ENCODE peak calls at places on chromosomes 3 and 15, in six cellular contexts. One of them, this sample, is unnamed.

GRCh38 chr15:65804252-65804931 is 12.3 kb upstream of the DENND4A start:
- DNase-seq in GM23338: no peak
- DNase-seq in spleen: no peak
- DNase-seq in AG10803: peak
- DNase-seq in fibroblast of pulmonary artery: peak
- DNase-seq in uterus: no peak
- DNase-seq in this sample: peak

GRCh38 chr3:184261270-184262165 is at the start of gene CAMK2N2:
- DNase-seq in GM23338: peak
- DNase-seq in spleen: peak
- DNase-seq in AG10803: peak
- DNase-seq in fibroblast of pulmonary artery: peak
- DNase-seq in uterus: no peak
- DNase-seq in this sample: no peak

GRCh38 chr3:42518800-42519567 is 16.5 kb downstream of the VIPR1 start:
- DNase-seq in GM23338: peak
- DNase-seq in spleen: no peak
- DNase-seq in AG10803: no peak
- DNase-seq in fibroblast of pulmonary artery: no peak
- DNase-seq in uterus: no peak
- DNase-seq in this sample: no peak

GRCh38 chr15:48384616-48385015 is 53.4 kb downstream of the DUT start:
- DNase-seq in GM23338: no peak
- DNase-seq in spleen: no peak
- DNase-seq in AG10803: no peak
- DNase-seq in fibroblast of pulmonary artery: no peak
- DNase-seq in uterus: no peak
- DNase-seq in this sample: no peak

GRCh38 chr3:54133196-54133595 is 10.8 kb downstream of the CACNA2D3 start:
- DNase-seq in GM23338: no peak
- DNase-seq in spleen: no peak
- DNase-seq in AG10803: no peak
- DNase-seq in fibroblast of pulmonary artery: no peak
- DNase-seq in uterus: no peak
- DNase-seq in this sample: no peak

GRCh38 chr3:107680698-107681097 is 157.9 kb downstream of the BBX start:
- DNase-seq in GM23338: no peak
- DNase-seq in spleen: no peak
- DNase-seq in AG10803: peak
- DNase-seq in fibroblast of pulmonary artery: peak
- DNase-seq in uterus: no peak
- DNase-seq in this sample: no peak

GRCh38 chr3:59772416-59773408 is 722.9 kb upstream of the CFAP20DC start:
- DNase-seq in GM23338: no peak
- DNase-seq in spleen: peak
- DNase-seq in AG10803: no peak
- DNase-seq in fibroblast of pulmonary artery: no peak
- DNase-seq in uterus: no peak
- DNase-seq in this sample: no peak

GRCh38 chr3:46112984-46113383 is 85.7 kb upstream of the XCR1 start:
- DNase-seq in GM23338: no peak
- DNase-seq in spleen: no peak
- DNase-seq in AG10803: no peak
- DNase-seq in fibroblast of pulmonary artery: no peak
- DNase-seq in uterus: no peak
- DNase-seq in this sample: no peak

GRCh38 chr3:148021400-148021799 is 612.2 kb downstream of the ZIC1 start:
- DNase-seq in GM23338: no peak
- DNase-seq in spleen: no peak
- DNase-seq in AG10803: no peak
- DNase-seq in fibroblast of pulmonary artery: no peak
- DNase-seq in uterus: no peak
- DNase-seq in this sample: no peak

GRCh38 chr3:135513106-135514063 is 452.1 kb upstream of the PPP2R3A start:
- DNase-seq in GM23338: peak
- DNase-seq in spleen: no peak
- DNase-seq in AG10803: peak
- DNase-seq in fibroblast of pulmonary artery: peak
- DNase-seq in uterus: no peak
- DNase-seq in this sample: no peak

DNA sequence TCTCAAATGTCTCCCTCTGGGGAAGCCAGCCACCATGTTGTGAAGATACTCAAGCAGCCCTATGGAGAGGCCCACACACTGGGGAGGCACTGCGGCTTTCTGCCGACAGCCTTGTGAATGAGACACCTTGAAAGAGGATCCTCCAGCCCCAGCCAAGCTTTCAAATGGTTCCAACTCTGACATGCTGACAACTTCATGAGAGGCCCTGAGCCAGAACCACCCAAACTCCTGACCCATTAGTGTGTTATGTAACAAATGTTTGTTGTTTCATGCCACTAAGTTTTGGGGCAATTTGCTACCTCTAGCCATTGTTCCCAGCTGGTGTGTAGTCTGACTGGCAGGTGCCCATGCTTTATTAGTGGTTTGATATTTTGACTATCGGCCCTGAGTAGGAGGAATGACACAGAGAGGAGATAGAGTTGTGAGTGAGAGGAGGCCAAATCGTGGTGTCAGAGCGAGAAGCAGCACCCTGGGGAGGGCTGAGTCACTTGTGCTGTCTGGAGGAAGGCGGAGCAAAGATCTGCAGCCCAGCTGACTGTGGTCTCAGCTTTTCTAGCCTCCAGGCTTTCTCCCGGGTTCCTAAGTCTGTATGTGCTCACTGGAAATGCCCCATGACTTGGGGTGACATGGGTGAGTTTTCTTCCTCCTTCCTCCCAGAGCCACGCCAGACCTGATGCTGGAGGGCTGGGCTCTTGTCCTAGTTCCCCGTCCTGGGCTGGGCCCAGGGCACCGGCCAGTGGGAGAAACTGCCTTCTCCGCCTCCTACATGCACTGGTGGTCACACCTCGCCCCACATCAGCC is 56.8 kb upstream of the BLM start:
- DNase-seq in GM23338: no peak
- DNase-seq in spleen: peak
- DNase-seq in AG10803: peak
- DNase-seq in fibroblast of pulmonary artery: peak
- DNase-seq in uterus: peak
- DNase-seq in this sample: peak
- H3K4me3 ChIP-seq in GM23338: no peak
- H3K4me3 ChIP-seq in spleen: no peak
- H3K4me3 ChIP-seq in AG10803: peak
- H3K4me3 ChIP-seq in fibroblast of pulmonary artery: no peak
- H3K4me3 ChIP-seq in uterus: no peak
- H3K4me3 ChIP-seq in this sample: no peak

DNA sequence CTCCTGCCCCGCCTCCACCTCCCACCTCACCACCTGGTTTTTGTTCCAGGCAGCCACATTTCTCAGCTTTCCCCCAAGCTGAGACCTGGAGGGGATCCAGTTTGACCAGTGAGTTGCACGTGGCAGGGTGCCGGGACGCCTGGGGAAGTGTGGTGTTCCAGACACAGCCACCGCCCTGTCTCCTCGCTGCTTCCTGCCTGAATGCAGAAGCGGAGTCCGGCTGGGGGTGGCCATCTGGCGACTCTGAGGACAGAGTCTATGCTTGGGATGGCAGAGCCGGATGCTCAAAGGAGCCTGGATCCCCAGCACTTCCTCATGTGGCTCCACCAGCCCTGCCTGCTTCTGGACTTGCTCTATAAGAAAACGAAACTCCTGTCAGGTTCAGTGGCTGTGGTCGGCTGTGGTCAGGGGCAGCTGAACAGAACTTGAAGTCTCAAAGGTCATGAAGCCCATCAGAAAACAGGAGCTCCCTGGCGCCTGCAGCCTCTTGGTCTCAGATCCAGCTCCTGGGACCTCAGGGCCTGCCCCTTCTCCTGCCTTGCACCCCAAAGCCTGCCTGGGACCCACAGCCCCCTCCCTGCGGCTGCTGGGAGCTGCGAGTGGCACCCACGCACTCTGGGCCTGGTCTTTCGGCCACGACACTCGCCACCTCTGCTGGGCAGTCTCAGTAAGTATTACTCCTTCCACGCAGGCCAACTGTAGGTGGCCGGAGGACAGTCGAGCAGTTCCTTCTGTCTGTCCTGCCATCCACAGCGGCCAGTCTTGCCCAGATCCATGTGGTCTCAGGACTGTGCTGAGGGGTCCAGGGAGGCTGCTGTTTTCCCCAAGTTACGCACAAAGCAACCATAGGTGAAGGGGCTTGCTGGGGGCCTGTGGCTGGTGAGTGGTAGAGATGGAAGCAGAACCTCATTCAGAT is 112.8 kb upstream of the MEF2A start:
- DNase-seq in GM23338: no peak
- DNase-seq in spleen: peak
- DNase-seq in AG10803: peak
- DNase-seq in fibroblast of pulmonary artery: peak
- DNase-seq in uterus: peak
- DNase-seq in this sample: no peak
- H3K4me3 ChIP-seq in GM23338: no peak
- H3K4me3 ChIP-seq in spleen: peak
- H3K4me3 ChIP-seq in AG10803: no peak
- H3K4me3 ChIP-seq in fibroblast of pulmonary artery: no peak
- H3K4me3 ChIP-seq in uterus: no peak
- H3K4me3 ChIP-seq in this sample: no peak

GRCh38 chr3:77247817-77248216 is 207.9 kb downstream of the ROBO2 start:
- DNase-seq in GM23338: no peak
- DNase-seq in spleen: no peak
- DNase-seq in AG10803: no peak
- DNase-seq in fibroblast of pulmonary artery: no peak
- DNase-seq in uterus: no peak
- DNase-seq in this sample: no peak
- H3K4me3 ChIP-seq in GM23338: no peak
- H3K4me3 ChIP-seq in spleen: no peak
- H3K4me3 ChIP-seq in AG10803: no peak
- H3K4me3 ChIP-seq in fibroblast of pulmonary artery: no peak
- H3K4me3 ChIP-seq in uterus: no peak
- H3K4me3 ChIP-seq in this sample: no peak

GRCh38 chr3:195855471-195856409 is 44.0 kb upstream of the MUC4 start:
- DNase-seq in GM23338: no peak
- DNase-seq in spleen: no peak
- DNase-seq in AG10803: no peak
- DNase-seq in fibroblast of pulmonary artery: no peak
- DNase-seq in uterus: no peak
- DNase-seq in this sample: no peak

GRCh38 chr3:195859846-195860411 is 48.2 kb upstream of the MUC4 start:
- DNase-seq in GM23338: no peak
- DNase-seq in spleen: no peak
- DNase-seq in AG10803: no peak
- DNase-seq in fibroblast of pulmonary artery: no peak
- DNase-seq in uterus: no peak
- DNase-seq in this sample: no peak

GRCh38 chr3:195860456-195860855 is 47.9 kb downstream of the TNK2 start:
- DNase-seq in GM23338: no peak
- DNase-seq in spleen: no peak
- DNase-seq in AG10803: no peak
- DNase-seq in fibroblast of pulmonary artery: no peak
- DNase-seq in uterus: no peak
- DNase-seq in this sample: no peak

GRCh38 chr3:195856410-195857084 is 44.8 kb upstream of the MUC4 start:
- DNase-seq in GM23338: no peak
- DNase-seq in spleen: no peak
- DNase-seq in AG10803: no peak
- DNase-seq in fibroblast of pulmonary artery: no peak
- DNase-seq in uterus: no peak
- DNase-seq in this sample: no peak

GRCh38 chr3:195859061-195859845 is 47.5 kb upstream of the MUC4 start:
- DNase-seq in GM23338: peak
- DNase-seq in spleen: peak
- DNase-seq in AG10803: peak
- DNase-seq in fibroblast of pulmonary artery: peak
- DNase-seq in uterus: peak
- DNase-seq in this sample: no peak
- H3K4me3 ChIP-seq in GM23338: no peak
- H3K4me3 ChIP-seq in spleen: no peak
- H3K4me3 ChIP-seq in AG10803: no peak
- H3K4me3 ChIP-seq in fibroblast of pulmonary artery: no peak
- H3K4me3 ChIP-seq in uterus: no peak
- H3K4me3 ChIP-seq in this sample: no peak

GRCh38 chr3:16481570-16481897 is 32.0 kb downstream of the RFTN1 start:
- DNase-seq in GM23338: no peak
- DNase-seq in spleen: no peak
- DNase-seq in AG10803: no peak
- DNase-seq in fibroblast of pulmonary artery: no peak
- DNase-seq in uterus: no peak
- DNase-seq in this sample: no peak
- H3K4me3 ChIP-seq in GM23338: no peak
- H3K4me3 ChIP-seq in spleen: no peak
- H3K4me3 ChIP-seq in AG10803: no peak
- H3K4me3 ChIP-seq in fibroblast of pulmonary artery: no peak
- H3K4me3 ChIP-seq in uterus: no peak
- H3K4me3 ChIP-seq in this sample: no peak

This sample was measured in skeletal muscle cell.